ENCODE peak calls at places on chromosome 19, in six cellular contexts. D is neuronal stem cell, O is mesenchymal stem cell, X is mesendoderm, W is IMR-90, J is H1. I is an unnamed sample.

GRCh38 chr19:8208119-8208709 is 956 bp upstream of the CERS4 start:
- DNase-seq in D (no peak), O (no peak), X (peak), W (no peak), J (peak), I (peak)

GRCh38 chr19:3716147-3716668 is 8.0 kb downstream of the TJP3 start:
- DNase-seq in D (no peak), O (no peak), X (no peak), W (no peak), J (no peak), I (no peak)

GRCh38 chr19:2721570-2722540 is 683 bp upstream of the DIRAS1 start:
- DNase-seq in D (no peak), O (no peak), X (no peak), W (no peak), J (no peak), I (no peak)

GRCh38 chr19:8585894-8586750 is 8.9 kb upstream of the MYO1F start:
- DNase-seq in D (peak), O (peak), X (peak), W (no peak), J (peak), I (peak)

GRCh38 chr19:14375055-14375581 is 6.1 kb upstream of the ADGRE5 start:
- DNase-seq in D (no peak), O (no peak), X (no peak), W (no peak), J (no peak), I (no peak)

GRCh38 chr19:28171983-28172382 is 1041.0 kb downstream of the UQCRFS1 start:
- DNase-seq in D (no peak), O (no peak), X (no peak), W (no peak), J (no peak), I (no peak)

GRCh38 chr19:925912-926594 is at the start of gene ARID3A:
- DNase-seq in D (no peak), O (no peak), X (no peak), W (no peak), J (no peak), I (peak)

GRCh38 chr19:21197589-21198295 is 55.9 kb downstream of the ZNF431 start:
- DNase-seq in D (no peak), O (no peak), X (no peak), W (peak), J (no peak), I (no peak)

GRCh38 chr19:3710265-3710812 is 2.2 kb downstream of the TJP3 start:
- DNase-seq in D (no peak), O (peak), X (peak), W (peak), J (peak), I (peak)

GRCh38 chr19:12841094-12841493 is 2.8 kb downstream of the MAST1 start:
- DNase-seq in D (peak), O (peak), X (peak), W (peak), J (peak), I (peak)

GRCh38 chr19:54248016-54248601 is 5.5 kb upstream of the LILRA6 start:
- DNase-seq in D (no peak), O (no peak), X (no peak), W (peak), J (no peak), I (no peak)

GRCh38 chr19:14475251-14476073 is at the start of gene PTGER1:
- DNase-seq in D (no peak), O (peak), X (peak), W (peak), J (peak), I (peak)

GRCh38 chr19:48899781-48900476 is at the start of gene NUCB1:
- DNase-seq in D (peak), O (peak), X (peak), W (peak), J (peak), I (peak)
- H4K8ac ChIP-seq in D (no peak), O (peak), X (no peak), W (peak), J (peak), I (no peak)

GRCh38 chr19:35299523-35300339 is 7.8 kb downstream of the MAG start:
- DNase-seq in D (no peak), O (no peak), X (peak), W (no peak), J (peak), I (peak)

GRCh38 chr19:35297515-35297848 is 5.5 kb downstream of the MAG start:
- DNase-seq in D (no peak), O (no peak), X (no peak), W (no peak), J (no peak), I (no peak)

GRCh38 chr19:35297922-35298321 is 6.0 kb downstream of the MAG start:
- DNase-seq in D (no peak), O (no peak), X (no peak), W (no peak), J (no peak), I (no peak)

GRCh38 chr19:35296644-35297514 is 4.9 kb downstream of the MAG start:
- DNase-seq in D (no peak), O (no peak), X (peak), W (no peak), J (no peak), I (no peak)

DNA sequence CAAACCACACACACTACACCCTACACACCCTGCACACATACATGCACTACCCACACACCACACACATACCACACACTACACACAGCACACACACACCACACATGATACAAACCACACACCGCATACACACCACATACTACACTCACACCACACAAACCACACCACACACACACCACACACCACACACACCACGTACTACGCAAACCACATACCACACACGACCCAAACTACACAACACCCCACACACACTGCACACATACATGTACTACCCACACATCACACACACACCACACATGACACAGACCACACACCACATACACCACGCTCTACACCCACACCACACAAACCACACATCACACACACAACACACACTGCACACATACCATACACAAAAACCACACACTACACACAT is 6.6 kb downstream of the MAG start:
- DNase-seq in D (no peak), O (no peak), X (no peak), W (no peak), J (no peak), I (no peak)
- H3K23ac ChIP-seq in D (peak), O (peak), X (no peak), W (no peak), J (no peak), I (no peak)

DNA sequence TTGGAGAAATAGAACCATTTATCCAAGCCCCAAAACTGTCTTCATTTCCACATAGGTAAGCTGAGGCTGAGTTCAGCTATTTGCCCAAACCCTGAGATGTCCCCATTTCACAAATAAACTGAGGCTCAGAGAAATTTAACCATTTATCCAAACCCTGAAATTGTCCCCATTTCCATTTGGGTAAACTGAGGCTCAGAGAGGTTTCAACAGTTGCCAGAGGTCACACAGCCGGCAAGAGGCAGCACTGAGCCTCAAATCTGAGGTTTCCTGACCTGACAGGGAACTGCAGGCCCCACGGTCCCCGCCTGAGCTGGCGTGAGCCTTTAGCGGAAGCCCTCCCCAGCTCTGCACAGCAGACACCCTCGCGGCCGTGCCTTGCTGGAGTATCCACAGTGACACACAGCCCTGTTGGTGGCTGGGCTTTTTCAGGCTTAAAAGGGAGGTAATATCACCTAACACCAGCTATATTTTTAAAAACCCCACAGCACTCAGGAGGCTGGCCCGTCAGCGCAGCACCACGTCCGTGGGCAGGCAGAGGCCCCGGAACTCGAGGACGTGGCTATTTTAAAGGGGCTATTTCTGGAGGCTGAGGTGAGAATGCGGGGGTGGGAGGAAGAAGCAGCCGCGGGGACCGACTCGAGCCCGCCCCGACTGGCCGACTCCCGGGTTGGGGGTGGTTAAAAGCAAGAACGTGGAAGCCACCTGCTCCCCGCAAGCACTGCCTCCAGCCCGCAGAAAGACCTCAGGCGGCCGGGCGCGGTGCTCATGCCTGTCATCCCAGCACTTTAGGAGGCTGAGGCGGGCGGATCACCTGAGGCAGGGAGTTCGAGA is 18.5 kb downstream of the PTPRS start:
- DNase-seq in D (no peak), O (no peak), X (no peak), W (no peak), J (no peak), I (no peak)
- H4K8ac ChIP-seq in D (no peak), O (no peak), X (no peak), W (no peak), J (peak), I (no peak)

GRCh38 chr19:39672473-39672872 is 16.8 kb downstream of the LGALS16 start:
- DNase-seq in D (no peak), O (no peak), X (no peak), W (no peak), J (no peak), I (no peak)
- H3K23ac ChIP-seq in D (no peak), O (no peak), X (no peak), W (no peak), J (no peak), I (no peak)

GRCh38 chr19:39479916-39480315 is 722 bp upstream of the TIMM50 start:
- DNase-seq in D (no peak), O (no peak), X (no peak), W (no peak), J (no peak), I (no peak)
- H4K8ac ChIP-seq in D (no peak), O (no peak), X (no peak), W (peak), J (no peak), I (no peak)

GRCh38 chr19:39704181-39705044 is at the start of gene LGALS14:
- DNase-seq in D (no peak), O (no peak), X (peak), W (no peak), J (no peak), I (no peak)
- H3K23ac ChIP-seq in D (no peak), O (no peak), X (no peak), W (no peak), J (no peak), I (no peak)

GRCh38 chr19:11260996-11261395 is 1.3 kb downstream of the DOCK6 start:
- DNase-seq in D (no peak), O (no peak), X (no peak), W (no peak), J (no peak), I (no peak)

GRCh38 chr19:11264452-11265176 is 2.3 kb upstream of the DOCK6 start:
- DNase-seq in D (no peak), O (no peak), X (peak), W (no peak), J (peak), I (peak)

GRCh38 chr19:11263726-11264125 is 1.4 kb upstream of the DOCK6 start:
- DNase-seq in D (no peak), O (no peak), X (no peak), W (no peak), J (no peak), I (no peak)

GRCh38 chr19:11261902-11262839 is at the start of gene DOCK6:
- DNase-seq in D (peak), O (peak), X (peak), W (no peak), J (peak), I (peak)

GRCh38 chr19:11261431-11261901 is 858 bp downstream of the DOCK6 start:
- DNase-seq in D (no peak), O (peak), X (peak), W (no peak), J (peak), I (no peak)
- H4K8ac ChIP-seq in D (no peak), O (peak), X (no peak), W (no peak), J (peak), I (no peak)

GRCh38 chr19:10005632-10006334 is 4.5 kb downstream of the COL5A3 start:
- DNase-seq in D (no peak), O (no peak), X (no peak), W (no peak), J (no peak), I (no peak)

GRCh38 chr19:10004617-10005016 is 5.7 kb downstream of the COL5A3 start:
- DNase-seq in D (no peak), O (no peak), X (no peak), W (no peak), J (no peak), I (no peak)

GRCh38 chr19:10001899-10002298 is 8.4 kb downstream of the COL5A3 start:
- DNase-seq in D (no peak), O (no peak), X (peak), W (no peak), J (peak), I (peak)

GRCh38 chr19:10000171-10000826 is 10.0 kb downstream of the COL5A3 start:
- DNase-seq in D (peak), O (peak), X (peak), W (peak), J (peak), I (peak)

GRCh38 chr19:10003271-10003670 is 7.0 kb downstream of the COL5A3 start:
- DNase-seq in D (no peak), O (no peak), X (no peak), W (no peak), J (no peak), I (no peak)
- H3K23ac ChIP-seq in D (no peak), O (no peak), X (no peak), W (no peak), J (no peak), I (no peak)

DNA sequence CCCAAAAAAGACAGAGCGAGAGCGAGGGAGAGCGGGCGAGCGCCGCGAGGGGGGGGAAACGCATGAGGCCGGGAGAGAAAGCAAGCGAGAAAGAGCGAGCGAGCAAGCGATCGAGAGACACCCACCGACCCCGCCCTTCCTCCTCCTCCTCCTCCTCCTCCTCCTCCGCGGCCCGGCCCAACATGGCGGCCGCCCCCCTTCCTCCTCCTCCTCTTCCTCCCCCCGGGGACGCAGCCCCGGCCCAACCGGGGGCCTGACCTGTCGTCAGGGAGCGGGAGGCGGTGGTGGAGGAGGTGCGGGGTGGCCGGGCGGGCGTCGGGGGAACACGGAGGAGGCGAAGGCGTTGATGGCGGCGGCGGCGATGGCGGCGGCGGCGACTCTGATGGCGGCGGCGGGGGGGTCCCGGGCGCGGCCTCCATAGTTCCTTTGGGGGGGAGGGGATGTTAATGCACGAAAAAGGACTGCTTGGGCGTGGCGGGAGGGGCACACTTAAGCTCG is 1.4 kb downstream of the ZC3H4 start:
- DNase-seq in D (peak), O (peak), X (peak), W (peak), J (peak), I (peak)
- H4K8ac ChIP-seq in D (no peak), O (peak), X (peak), W (peak), J (peak), I (no peak)

DNA sequence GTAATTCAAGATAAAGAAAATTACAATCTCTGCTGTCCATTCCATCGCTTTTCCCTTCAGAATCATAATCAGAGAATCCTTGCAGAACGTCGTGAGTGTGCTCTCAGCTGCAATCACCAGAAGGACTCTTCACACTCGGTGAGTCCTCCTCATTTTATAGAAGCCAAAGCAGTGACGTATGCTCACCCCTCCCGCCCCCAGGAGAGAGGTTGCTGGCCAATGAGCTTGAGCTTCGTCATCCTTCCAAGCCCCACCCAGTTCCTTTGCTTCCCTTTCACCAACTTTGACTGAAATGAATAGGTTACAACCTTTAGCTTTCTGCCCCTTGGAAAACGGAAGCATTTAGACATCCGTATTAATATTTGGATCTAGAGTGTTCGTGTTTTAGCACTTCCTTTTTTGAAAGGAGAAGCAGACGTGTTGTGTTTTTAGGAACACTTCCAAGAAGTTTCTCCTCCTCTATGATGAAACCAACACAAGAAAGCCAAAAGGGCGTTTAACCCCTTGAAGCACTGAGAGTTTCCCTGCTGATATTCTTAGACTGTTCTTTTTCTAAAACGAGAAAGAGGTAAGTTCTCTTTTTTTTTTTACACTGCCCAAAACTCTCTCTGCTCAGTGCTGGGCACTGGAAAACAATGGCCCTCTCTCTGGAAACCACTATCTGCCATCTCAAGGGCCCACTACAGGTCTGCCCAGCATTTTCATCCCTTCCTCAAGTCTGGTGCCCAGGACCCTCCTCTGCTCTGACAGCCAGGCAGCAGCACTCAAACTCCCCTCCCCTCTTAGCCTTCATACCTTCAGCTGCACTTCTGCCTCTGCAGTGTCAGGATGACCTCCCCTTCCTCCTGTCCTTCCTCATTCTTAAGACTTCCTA is 44.3 kb upstream of the CEACAM21 start:
- DNase-seq in D (no peak), O (peak), X (peak), W (peak), J (no peak), I (no peak)
- H3K23ac ChIP-seq in D (no peak), O (no peak), X (no peak), W (no peak), J (no peak), I (no peak)

I was measured in H9.